ENCODE peak calls at places on chromosome 19, in ten cellular contexts. R is A549, K is spleen, Z is heart right ventricle, J is endodermal cell, X is thoracic aorta, E is ascending aorta, O is adrenal gland, V is testis, H is astrocyte. Q is an unnamed sample.

GRCh38 chr19:35462476-35462953 is 14.5 kb downstream of the FFAR2 start:
- DNase-seq in O (no peak), Z (no peak), J (no peak), V (no peak), K (no peak), X (no peak), H (no peak), E (no peak), R (no peak), Q (no peak)

GRCh38 chr19:35468637-35469036 is 20.6 kb downstream of the FFAR2 start:
- DNase-seq in J (peak), R (peak), Z (peak), K (peak), E (no peak), V (peak), O (peak), X (no peak), H (no peak), Q (peak)

GRCh38 chr19:12899891-12900518 is 9.0 kb downstream of the GCDH start:
- DNase-seq in E (no peak), Z (no peak), O (no peak), H (no peak), X (no peak), J (no peak), V (no peak), K (no peak), R (no peak), Q (no peak)

GRCh38 chr19:14786421-14786851 is 8.1 kb upstream of the ADGRE2 start:
- DNase-seq in X (no peak), V (peak), J (peak), Z (peak), K (peak), E (no peak), O (peak), R (peak), H (no peak), Q (peak)

GRCh38 chr19:1650627-1651009 is 1.8 kb downstream of the TCF3 start:
- DNase-seq in K (peak), X (no peak), H (no peak), Z (no peak), E (no peak), J (peak), R (no peak), V (no peak), O (no peak), Q (no peak)

GRCh38 chr19:10271543-10272086 is 695 bp downstream of the ICAM1 start:
- DNase-seq in E (no peak), O (no peak), X (no peak), Z (no peak), V (no peak), H (no peak), J (no peak), K (no peak), R (no peak), Q (no peak)

GRCh38 chr19:28399187-28399586 is 813.8 kb downstream of the UQCRFS1 start:
- DNase-seq in X (no peak), J (no peak), O (no peak), H (no peak), E (no peak), R (no peak), V (no peak), K (no peak), Z (no peak), Q (no peak)

GRCh38 chr19:46878613-46879375 is 18.0 kb downstream of the ARHGAP35 start:
- DNase-seq in E (no peak), K (no peak), V (no peak), Z (no peak), X (no peak), H (peak), J (peak), O (no peak), R (no peak), Q (no peak)

GRCh38 chr19:3210347-3211017 is 14.0 kb upstream of the CELF5 start:
- DNase-seq in J (peak), K (peak), R (peak), X (no peak), V (peak), O (peak), E (no peak), Z (peak), H (no peak), Q (peak)

GRCh38 chr19:10288662-10289166 is 1.0 kb upstream of the ICAM5 start:
- DNase-seq in V (no peak), X (no peak), J (peak), H (no peak), K (no peak), O (no peak), R (peak), Z (no peak), E (no peak), Q (peak)

GRCh38 chr19:29680447-29680846 is 15.2 kb downstream of the PLEKHF1 start:
- DNase-seq in V (no peak), X (no peak), J (no peak), E (no peak), R (no peak), K (peak), O (no peak), Z (peak), H (no peak), Q (peak)

GRCh38 chr19:2477732-2478191 is 1.8 kb downstream of the GADD45B start:
- DNase-seq in X (no peak), Z (no peak), H (no peak), K (peak), V (peak), O (no peak), E (no peak), R (no peak), J (no peak), Q (peak)

GRCh38 chr19:8366961-8367326 is 3.0 kb downstream of the ANGPTL4 start:
- DNase-seq in O (peak), H (peak), Z (no peak), E (no peak), J (peak), R (no peak), K (peak), V (peak), X (no peak), Q (no peak)

GRCh38 chr19:52922841-52923781 is at the start of gene ZNF888:
- DNase-seq in E (peak), R (no peak), Z (peak), X (peak), V (peak), K (peak), O (peak), J (peak), H (peak), Q (peak)

GRCh38 chr19:38213911-38214625 is 10.0 kb downstream of the DPF1 start:
- DNase-seq in O (no peak), K (no peak), V (no peak), Z (no peak), H (peak), R (no peak), X (no peak), E (no peak), J (no peak), Q (no peak)

GRCh38 chr19:30686252-30686762 is 314.1 kb downstream of the ZNF536 start:
- DNase-seq in K (no peak), H (peak), O (no peak), E (no peak), V (no peak), R (no peak), J (peak), X (no peak), Z (no peak), Q (no peak)

GRCh38 chr19:1947651-1948209 is 6.8 kb downstream of the CSNK1G2 start:
- DNase-seq in X (no peak), E (no peak), Z (no peak), V (no peak), K (no peak), O (no peak), J (no peak), R (no peak), H (no peak), Q (no peak)

GRCh38 chr19:14371321-14371821 is 9.9 kb upstream of the ADGRE5 start:
- DNase-seq in X (no peak), R (no peak), H (no peak), O (no peak), Z (no peak), J (no peak), V (no peak), E (no peak), K (no peak), Q (no peak)

GRCh38 chr19:38774181-38774950 is 1.0 kb upstream of the LGALS7 start:
- DNase-seq in E (no peak), H (no peak), J (no peak), Z (no peak), O (no peak), K (no peak), V (no peak), R (no peak), X (no peak), Q (no peak)

GRCh38 chr19:7999376-7999775 is 6.1 kb downstream of the ELAVL1 start:
- DNase-seq in O (no peak), R (no peak), H (no peak), Z (no peak), K (no peak), J (no peak), X (no peak), V (no peak), E (no peak), Q (no peak)

GRCh38 chr19:17777840-17778620 is 16.9 kb upstream of the B3GNT3 start:
- DNase-seq in E (no peak), H (no peak), V (peak), X (no peak), J (peak), Z (peak), R (peak), O (peak), K (peak), Q (peak)

GRCh38 chr19:22882797-22883196 is 50.7 kb downstream of the ZNF723 start:
- DNase-seq in J (no peak), X (no peak), R (no peak), Z (no peak), V (no peak), H (peak), E (no peak), K (no peak), O (no peak), Q (no peak)

GRCh38 chr19:11196406-11197287 is 698 bp downstream of the KANK2 start:
- DNase-seq in R (peak), O (no peak), V (no peak), X (no peak), J (peak), H (no peak), E (no peak), K (peak), Z (peak), Q (no peak)

GRCh38 chr19:35645680-35646511 is 2.2 kb upstream of the COX6B1 start:
- DNase-seq in V (no peak), O (no peak), H (no peak), Z (no peak), E (no peak), X (no peak), K (no peak), R (no peak), J (peak), Q (no peak)

GRCh38 chr19:2123682-2124387 is 27.1 kb downstream of the IZUMO4 start:
- DNase-seq in H (no peak), R (no peak), E (no peak), O (no peak), X (no peak), J (peak), K (no peak), V (no peak), Z (no peak), Q (no peak)

GRCh38 chr19:35403116-35403760 is 32.4 kb downstream of the GPR42 start:
- DNase-seq in J (no peak), K (no peak), X (no peak), R (no peak), V (no peak), H (no peak), E (no peak), Z (no peak), O (no peak), Q (no peak)

GRCh38 chr19:10747674-10748073 is 29.8 kb downstream of the DNM2 start:
- DNase-seq in E (no peak), X (no peak), H (no peak), J (no peak), Z (no peak), R (no peak), O (no peak), V (no peak), K (no peak), Q (no peak)

GRCh38 chr19:5188548-5189317 is 151.9 kb downstream of the PTPRS start:
- DNase-seq in O (no peak), H (no peak), R (no peak), E (no peak), X (no peak), V (no peak), J (no peak), Z (no peak), K (no peak), Q (no peak)

GRCh38 chr19:54573330-54573872 is at the start of gene LILRA2:
- DNase-seq in V (no peak), R (no peak), E (no peak), H (no peak), X (no peak), J (no peak), O (no peak), Z (no peak), K (peak), Q (peak)

GRCh38 chr19:900302-901111 is 7.2 kb downstream of the RNU6-9 start:
- DNase-seq in J (peak), K (no peak), V (peak), X (no peak), O (no peak), Z (no peak), H (no peak), E (no peak), R (peak), Q (no peak)

GRCh38 chr19:3944018-3944721 is 11.3 kb downstream of the NMRK2 start:
- DNase-seq in H (no peak), X (no peak), J (no peak), E (no peak), V (no peak), R (no peak), K (no peak), Z (no peak), O (no peak), Q (no peak)

GRCh38 chr19:39136225-39136940 is 10.8 kb downstream of the PAK4 start:
- DNase-seq in J (peak), E (no peak), Z (no peak), K (no peak), O (no peak), R (no peak), X (no peak), V (no peak), H (no peak), Q (no peak)

GRCh38 chr19:15629003-15629880 is 11.5 kb upstream of the CYP4F3 start:
- DNase-seq in H (peak), X (peak), R (peak), E (peak), J (peak), Z (peak), V (peak), K (peak), O (peak), Q (peak)

GRCh38 chr19:1401138-1401888 is at the start of gene GAMT:
- DNase-seq in V (peak), J (peak), H (no peak), E (no peak), Z (peak), K (peak), O (no peak), R (no peak), X (no peak), Q (no peak)

GRCh38 chr19:47179643-47180310 is 49.1 kb downstream of the SAE1 start:
- DNase-seq in E (no peak), R (no peak), J (no peak), K (no peak), V (no peak), Z (no peak), X (no peak), H (no peak), O (no peak), Q (no peak)

GRCh38 chr19:4456843-4457653 is 546 bp downstream of the UBXN6 start:
- DNase-seq in Z (peak), O (peak), H (peak), V (peak), X (no peak), K (peak), J (peak), R (peak), E (no peak), Q (peak)

GRCh38 chr19:13652810-13653590 is 111.3 kb upstream of the MRI1 start:
- DNase-seq in K (no peak), V (no peak), Z (no peak), O (no peak), R (no peak), J (no peak), E (no peak), X (no peak), H (no peak), Q (no peak)

GRCh38 chr19:45097776-45098520 is 5.0 kb downstream of the PPP1R37 start:
- DNase-seq in J (peak), K (no peak), Z (no peak), X (no peak), O (peak), H (peak), E (no peak), V (peak), R (peak), Q (no peak)

GRCh38 chr19:1451916-1452801 is 2.2 kb downstream of the APC2 start:
- DNase-seq in J (peak), O (no peak), E (no peak), H (no peak), K (no peak), R (no peak), Z (no peak), V (no peak), X (no peak), Q (no peak)

DNA sequence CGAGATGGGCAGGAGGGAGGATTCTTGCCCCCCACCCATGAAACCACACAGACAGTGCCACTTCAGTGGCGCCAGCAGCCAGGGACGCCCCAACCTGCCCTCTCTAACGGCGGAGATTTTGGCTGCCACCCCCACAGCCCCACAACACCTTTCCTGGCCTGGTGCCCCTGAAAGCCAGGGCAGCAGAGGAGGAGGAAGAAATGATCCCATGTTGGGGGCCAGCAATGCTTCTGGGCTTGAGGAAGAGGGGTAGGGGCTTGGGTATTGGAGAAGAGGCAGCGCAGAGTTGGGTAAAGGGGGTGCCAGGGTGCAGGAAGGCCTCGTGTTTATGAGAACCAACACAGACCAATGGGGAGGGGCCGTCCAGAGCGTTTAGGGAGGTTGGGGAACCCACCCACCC is 1.7 kb downstream of the MLLT1 start:
- DNase-seq in X (no peak), Z (no peak), J (no peak), R (no peak), H (no peak), E (no peak), V (no peak), O (no peak), K (no peak), Q (no peak)
- H3K4me3 ChIP-seq in X (no peak), Z (no peak), J (peak), R (no peak), H (peak), E (peak), V (no peak), O (peak), K (no peak), Q (peak)

GRCh38 chr19:56491399-56491798 is 14.3 kb upstream of the ZNF667 start:
- DNase-seq in V (no peak), Z (no peak), H (peak), J (no peak), E (no peak), R (no peak), X (no peak), K (no peak), O (no peak), Q (no peak)
- H3K27ac ChIP-seq in V (no peak), Z (no peak), H (no peak), J (no peak), E (no peak), R (no peak), X (no peak), K (no peak), O (no peak), Q (no peak)

DNA sequence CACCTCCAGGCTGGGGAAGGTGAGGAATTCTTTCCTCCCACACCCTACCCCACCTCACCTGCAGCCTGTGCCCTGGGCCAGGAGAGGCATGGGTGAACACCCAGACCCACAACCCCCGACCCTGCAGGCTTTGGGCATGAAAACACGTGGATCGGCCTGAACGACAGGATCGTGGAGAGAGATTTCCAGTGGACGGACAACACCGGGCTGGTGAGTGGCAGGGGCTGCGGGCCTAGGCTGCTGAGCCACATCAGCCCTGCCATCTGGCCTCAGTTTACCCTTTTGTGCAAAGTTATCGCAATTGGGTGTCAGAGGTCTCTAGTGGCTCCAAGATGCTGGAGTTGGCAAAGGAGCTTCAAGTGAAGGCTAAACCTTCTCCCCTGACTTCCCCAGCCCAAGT is 28.7 kb downstream of the NCAN start:
- DNase-seq in R (no peak), O (no peak), V (no peak), H (no peak), X (no peak), J (no peak), Z (no peak), K (no peak), E (no peak), Q (no peak)
- H3K4me3 ChIP-seq in R (no peak), O (no peak), V (no peak), H (no peak), X (no peak), J (no peak), Z (no peak), K (no peak), E (no peak), Q (no peak)

DNA sequence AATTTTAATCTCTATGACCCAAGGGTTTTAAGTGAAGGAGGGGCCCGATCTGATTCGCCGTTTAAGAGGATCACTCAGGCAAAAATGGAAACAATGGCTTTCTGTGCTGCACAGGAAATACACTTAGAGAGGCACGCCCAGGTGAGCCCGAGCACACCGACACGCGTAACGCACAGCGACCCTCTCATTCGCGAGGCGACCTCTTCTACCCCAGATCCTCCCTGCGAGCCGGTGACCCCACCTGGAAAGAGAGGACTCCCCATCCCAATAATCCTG is 216 bp downstream of the SH2D3A start:
- DNase-seq in V (no peak), R (no peak), H (no peak), E (no peak), O (no peak), K (no peak), J (no peak), Z (no peak), X (no peak), Q (no peak)
- H3K27ac ChIP-seq in V (no peak), R (peak), H (no peak), E (no peak), O (no peak), K (peak), J (no peak), Z (peak), X (no peak), Q (peak)

GRCh38 chr19:32346901-32347300 is 1.5 kb downstream of the ZNF507 start:
- DNase-seq in R (no peak), O (no peak), X (no peak), K (no peak), E (no peak), Z (no peak), J (no peak), H (no peak), V (no peak), Q (no peak)
- H3K4me3 ChIP-seq in R (peak), O (peak), X (peak), K (no peak), E (peak), Z (peak), J (peak), H (peak), V (no peak), Q (peak)

GRCh38 chr19:49301165-49301865 is 23.7 kb downstream of the SLC6A16 start:
- DNase-seq in X (peak), K (peak), E (no peak), O (peak), Z (peak), V (peak), R (peak), H (peak), J (peak), Q (peak)
- H3K27ac ChIP-seq in X (no peak), K (no peak), E (no peak), O (no peak), Z (no peak), V (no peak), R (no peak), H (no peak), J (no peak), Q (no peak)

Q was measured in lower lobe of right lung.